ENCODE peak calls at places on chromosomes 13 and 19, in nine cellular contexts. C is mucosa of descending colon, Z is AG09319, J is nephron progenitor cell, E is ascending aorta, V is RWPE1, N is left ventricle myocardium inferior, A is PC-9, U is WTC11. R is an unnamed sample.

GRCh38 chr19:49419173-49419572 is 4.1 kb downstream of the PTH2 start:
- DNase-seq in U (no peak), J (no peak), Z (no peak), C (no peak), V (no peak), A (no peak), N (no peak), E (no peak), R (no peak)

GRCh38 chr13:41386206-41386605 is 71.1 kb upstream of the RGCC start:
- DNase-seq in U (no peak), C (no peak), A (no peak), V (no peak), N (no peak), E (no peak), J (no peak), Z (no peak), R (no peak)

GRCh38 chr19:48999481-49000325 is 6.0 kb downstream of the RUVBL2 start:
- DNase-seq in Z (no peak), N (peak; percentile 38), C (peak; percentile 64), U (peak; percentile 89), V (no peak), J (peak; percentile 80), E (no peak), A (no peak), R (no peak)

GRCh38 chr13:44574466-44574855 is 1.7 kb downstream of the TSC22D1 start:
- DNase-seq in U (no peak), J (no peak), E (no peak), A (no peak), V (no peak), Z (no peak), C (no peak), N (no peak), R (no peak)

GRCh38 chr19:48394331-48395169 is 1.1 kb downstream of the GRIN2D start:
- DNase-seq in N (no peak), Z (no peak), C (no peak), J (no peak), V (no peak), A (peak; percentile 28), U (no peak), E (no peak), R (no peak)

GRCh38 chr19:51607920-51608562 is 22.2 kb downstream of the SIGLEC5 start:
- DNase-seq in U (peak; percentile 98), A (peak; percentile 64), N (peak; percentile 79), C (peak; percentile 92), E (peak; percentile 27), Z (peak; percentile 7), V (peak; percentile 68), J (peak; percentile 86), R (no peak)

GRCh38 chr13:33105387-33106005 is 89.3 kb downstream of the KL start:
- DNase-seq in U (no peak), E (no peak), N (no peak), C (no peak), V (no peak), J (no peak), Z (no peak), A (no peak), R (no peak)

GRCh38 chr19:19170053-19170945 is at the start of gene MEF2B:
- DNase-seq in J (peak; percentile 92), A (peak; percentile 44), V (peak; percentile 92), U (peak; percentile 97), E (no peak), N (peak; percentile 77), Z (no peak), C (peak; percentile 88), R (peak; percentile 45)

DNA sequence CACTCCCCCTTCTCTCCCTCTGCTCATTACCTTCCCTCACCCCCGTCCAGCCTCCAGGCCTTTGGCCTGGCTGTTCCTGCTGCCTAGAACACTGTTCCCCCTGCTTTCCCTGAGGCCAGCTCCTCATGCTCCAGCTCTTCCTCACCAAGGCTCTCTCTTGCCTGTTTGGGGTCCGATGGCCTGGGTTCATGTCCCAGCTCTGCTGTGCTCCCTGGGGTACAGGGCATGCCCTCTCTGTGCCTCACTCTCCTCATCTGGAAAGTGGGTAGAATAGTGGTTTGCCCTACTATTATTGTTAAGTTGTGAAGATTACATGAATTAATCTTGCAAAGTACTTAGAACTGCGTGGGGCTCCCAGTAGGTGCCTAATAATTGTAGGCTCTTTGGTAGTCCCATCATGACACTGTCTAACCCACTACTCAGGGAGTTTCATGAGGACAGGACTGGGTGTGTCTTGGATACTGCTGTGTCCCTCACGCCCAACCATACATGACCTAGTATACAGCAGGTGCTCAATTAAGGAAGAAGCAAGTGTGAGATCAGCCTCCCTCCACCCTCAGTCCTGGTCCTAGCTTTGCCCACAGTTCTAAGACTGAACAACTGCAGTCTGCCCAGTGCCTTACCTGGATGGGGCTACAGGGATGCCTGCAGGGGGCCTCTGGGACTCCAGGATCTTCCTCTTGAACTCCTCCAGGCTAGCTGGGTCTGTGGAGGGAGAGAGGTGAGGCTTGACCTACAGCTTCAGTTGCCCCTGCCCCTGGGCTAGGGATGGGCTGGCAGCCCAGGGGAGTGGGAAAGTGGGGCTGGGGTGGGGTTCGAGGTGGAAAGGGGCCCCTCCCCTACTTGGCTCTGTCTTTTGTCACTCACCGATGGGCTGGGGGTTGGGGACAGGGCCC is 17.0 kb downstream of the PLVAP start:
- DNase-seq in U (no peak), C (no peak), J (no peak), Z (no peak), A (no peak), N (no peak), E (no peak), V (no peak), R (no peak)
- TF ChIP-seq CTCF in U (no peak), C (no peak), J (no peak), Z (no peak), A (no peak), N (no peak), E (no peak), V (no peak), R (no peak)

DNA sequence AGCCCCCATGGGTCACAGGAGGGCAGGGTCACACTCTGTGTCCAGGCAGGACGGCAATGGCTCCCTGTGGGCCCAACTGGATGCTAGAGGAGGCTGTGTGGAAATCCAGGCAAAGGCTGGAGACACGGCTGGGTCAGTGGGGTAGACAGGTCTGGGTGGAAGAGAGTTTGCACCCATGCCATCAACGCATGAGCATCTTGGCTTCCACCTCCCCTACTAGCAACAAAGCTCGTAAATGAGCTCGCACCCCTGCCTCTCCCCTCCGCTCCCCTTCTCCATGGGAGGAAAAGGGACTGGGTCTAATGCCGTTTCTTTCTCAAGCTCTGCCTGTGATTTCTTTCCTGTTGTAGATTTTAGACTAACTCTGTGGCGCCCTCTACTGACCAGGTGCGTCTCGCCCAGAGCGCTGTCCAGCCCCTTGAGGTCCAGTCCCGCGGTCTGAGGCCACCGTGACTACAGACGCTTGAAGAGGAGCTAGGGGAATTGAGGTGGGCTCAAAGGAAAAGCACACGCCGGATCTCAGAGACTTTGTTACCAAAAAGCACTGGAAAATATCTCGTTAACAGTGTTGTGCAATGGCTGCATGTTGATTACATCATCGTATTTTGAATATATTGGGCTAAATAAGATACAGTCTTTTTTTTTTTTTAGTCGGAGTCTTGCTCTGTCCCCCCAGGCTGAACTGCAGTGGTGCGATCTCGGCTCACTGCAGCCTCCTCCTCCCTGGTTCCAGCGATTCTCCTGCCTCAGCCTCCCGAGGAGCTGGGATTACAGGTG is 50.7 kb upstream of the USP29 start:
- DNase-seq in U (peak; percentile 14), A (no peak), Z (no peak), V (no peak), C (peak; percentile 6), J (no peak), E (no peak), N (no peak), R (no peak)
- TF ChIP-seq CTCF in U (no peak), A (peak; percentile 66), Z (no peak), V (no peak), C (no peak), J (no peak), E (no peak), N (peak; percentile 40), R (no peak)

GRCh38 chr19:44754743-44755066 is 6.2 kb downstream of the BCL3 start:
- DNase-seq in N (no peak), V (no peak), E (no peak), U (no peak), J (no peak), C (no peak), Z (no peak), A (no peak), R (no peak)

GRCh38 chr19:44753619-44753931 is 5.1 kb downstream of the BCL3 start:
- DNase-seq in C (no peak), Z (no peak), U (no peak), V (no peak), J (no peak), E (no peak), N (no peak), A (no peak), R (no peak)

GRCh38 chr19:44752123-44752815 is 3.8 kb downstream of the BCL3 start:
- DNase-seq in A (no peak), V (no peak), J (no peak), E (no peak), Z (no peak), C (peak; percentile 16), N (no peak), U (no peak), R (no peak)

GRCh38 chr19:44753932-44754742 is 5.6 kb downstream of the BCL3 start:
- DNase-seq in Z (peak; percentile 67), E (peak; percentile 78), V (peak; percentile 88), A (peak; percentile 66), N (peak; percentile 96), C (peak; percentile 99), J (peak; percentile 65), U (peak; percentile 79), R (peak; percentile 79)

DNA sequence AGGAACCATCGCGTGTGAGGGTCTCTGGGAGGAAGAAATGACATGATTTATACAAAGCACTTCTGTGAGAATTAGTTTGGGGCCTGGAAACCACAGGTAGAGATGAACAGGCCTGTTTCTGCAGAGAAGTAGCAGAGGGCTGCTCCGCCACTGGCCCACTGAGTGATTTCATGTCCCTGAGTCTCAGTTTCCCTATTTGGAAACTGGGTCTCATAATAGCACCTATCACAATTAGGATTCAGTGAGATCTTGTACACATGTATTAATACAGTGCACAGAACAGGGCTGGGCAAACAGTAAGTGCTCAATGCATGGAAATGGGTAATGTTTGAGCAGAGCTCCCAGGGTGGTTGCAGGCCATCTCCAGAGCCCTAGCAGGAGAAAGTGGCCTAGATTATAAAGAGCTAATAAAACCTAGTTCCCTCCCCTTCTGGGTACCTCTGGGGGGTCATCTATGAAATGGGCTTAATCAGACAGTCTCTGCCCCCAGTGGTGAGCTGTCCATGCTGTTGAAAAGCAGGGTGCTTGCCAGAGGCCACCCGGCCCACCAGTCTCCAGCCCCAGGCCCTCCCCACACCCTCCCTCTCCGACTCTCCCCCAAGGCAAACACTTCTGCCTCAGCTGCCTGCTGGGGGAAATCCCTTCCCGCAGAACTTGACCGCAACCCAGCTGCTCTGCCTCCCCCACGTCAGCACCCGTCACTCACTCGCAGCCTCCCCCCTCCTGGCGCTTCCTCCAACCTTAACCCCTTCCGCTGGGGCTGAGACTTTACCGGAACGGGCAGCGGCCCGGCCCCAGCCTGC is 4.5 kb downstream of the BCL3 start:
- DNase-seq in E (peak; percentile 86), A (peak; percentile 84), U (peak; percentile 72), Z (peak; percentile 92), N (peak; percentile 90), J (peak; percentile 70), V (peak; percentile 93), C (peak; percentile 95), R (peak; percentile 83)
- TF ChIP-seq CTCF in E (no peak), A (no peak), U (no peak), Z (no peak), N (peak; percentile 29), J (no peak), V (no peak), C (no peak), R (no peak)

DNA sequence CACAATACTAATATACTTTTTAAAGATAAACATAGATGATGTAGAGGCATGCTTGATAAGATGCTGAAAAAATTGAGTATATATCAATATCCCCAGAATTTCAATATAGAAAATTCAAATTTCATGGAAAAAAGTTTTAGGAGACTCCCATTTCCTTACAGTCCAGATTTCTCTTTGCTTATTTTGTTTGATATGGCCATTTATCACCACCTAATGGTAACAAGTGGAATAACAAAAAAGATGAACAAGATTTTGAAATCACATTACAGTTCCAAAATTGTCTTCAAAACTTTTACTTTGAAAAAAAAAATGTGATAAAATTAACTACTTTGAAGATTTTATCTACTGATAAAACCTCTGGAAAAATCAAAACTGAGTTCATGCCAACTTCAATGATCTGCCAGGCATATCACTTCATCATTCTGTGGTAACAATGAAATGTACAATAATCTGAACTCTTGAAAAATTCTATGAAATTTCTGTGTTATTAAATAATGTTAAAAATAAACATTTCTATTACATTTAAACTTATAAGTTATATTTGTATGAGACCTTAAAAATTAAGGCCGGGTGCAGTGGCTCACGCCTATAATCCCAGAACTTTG is 17.5 kb downstream of the MIPEP start:
- DNase-seq in A (no peak), V (peak; percentile 52), E (no peak), C (no peak), Z (no peak), J (no peak), U (no peak), N (no peak), R (no peak)
- TF ChIP-seq CTCF in A (peak; percentile 77), V (peak; percentile 64), E (peak; percentile 34), C (peak; percentile 20), Z (peak; percentile 37), J (peak; percentile 55), U (peak; percentile 13), N (peak; percentile 73), R (peak; percentile 52)

R was measured in esophagus squamous epithelium.